ENCODE peak calls at places on chromosome 22, in six cellular contexts. G is astrocyte of the spinal cord; D is CD4-positive, CD25-positive, alpha-beta regulatory T cell; O is dorsolateral prefrontal cortex; H is fibroblast of pulmonary artery; S is NCI-H146. X is an unnamed sample.

GRCh38 chr22:49400866-49401598 is 426.6 kb downstream of the BRD1 start:
- DNase-seq in G (peak), D (no peak), O (no peak), H (peak), S (no peak), X (peak)

GRCh38 chr22:23690713-23691112 is at the start of gene RGL4:
- DNase-seq in G (no peak), D (no peak), O (no peak), H (no peak), S (no peak), X (no peak)

GRCh38 chr22:20577549-20577975 is 70.2 kb downstream of the MED15 start:
- DNase-seq in G (no peak), D (no peak), O (no peak), H (no peak), S (no peak), X (no peak)

GRCh38 chr22:39719559-39720450 is 149.3 kb downstream of the CACNA1I start:
- DNase-seq in G (peak), D (no peak), O (no peak), H (no peak), S (peak), X (no peak)

GRCh38 chr22:31474743-31475142 is 14.9 kb downstream of the EIF4ENIF1 start:
- DNase-seq in G (peak), D (no peak), O (no peak), H (peak), S (no peak), X (peak)

GRCh38 chr22:20419664-20419951 is 18.0 kb downstream of the SCARF2 start:
- DNase-seq in G (no peak), D (no peak), O (no peak), H (no peak), S (no peak), X (no peak)

GRCh38 chr22:22020425-22020852 is 37.9 kb upstream of the TOP3B start:
- DNase-seq in G (no peak), D (no peak), O (no peak), H (no peak), S (no peak), X (no peak)

GRCh38 chr22:27857441-27857840 is 55.9 kb upstream of the MN1 start:
- DNase-seq in G (no peak), D (no peak), O (no peak), H (no peak), S (no peak), X (no peak)

GRCh38 chr22:40855104-40855959 is 1.1 kb downstream of the ST13 start:
- DNase-seq in G (no peak), D (no peak), O (no peak), H (peak), S (no peak), X (no peak)

GRCh38 chr22:35324067-35324466 is 24.4 kb downstream of the TOM1 start:
- DNase-seq in G (no peak), D (no peak), O (no peak), H (no peak), S (no peak), X (no peak)

X was measured in brain microvascular endothelial cell.